ENCODE peak calls at places on chromosome 12, in seven cellular contexts. G is HL-60, L is GM06990, M is brain microvascular endothelial cell, I is mesenchymal stem cell, X is K562, Z is H7. D is an unnamed sample. For H3K27me3, the result is how much of the 10 kb centered on the place peaks cover.

GRCh38 chr12:95177201-95177768 is 40.0 kb downstream of the FGD6 start:
- DNase-seq in G (no peak), L (no peak), M (no peak), I (no peak), X (no peak), Z (no peak), D (no peak)

GRCh38 chr12:1592444-1593231 is 1.7 kb downstream of the FBXL14 start:
- DNase-seq in G (peak), L (peak), M (peak), I (peak), X (peak), Z (peak), D (peak)

GRCh38 chr12:24045816-24046257 is 96.4 kb upstream of the SOX5 start:
- DNase-seq in G (no peak), L (no peak), M (peak), I (peak), X (no peak), Z (no peak), D (peak)

GRCh38 chr12:9049520-9050133 is 60.3 kb downstream of the KLRG1 start:
- DNase-seq in G (peak), L (no peak), M (peak), I (peak), X (peak), Z (peak), D (peak)

GRCh38 chr12:69906411-69907216 is 81.6 kb downstream of the MYRFL start:
- DNase-seq in G (no peak), L (peak), M (no peak), I (no peak), X (no peak), Z (no peak), D (no peak)

GRCh38 chr12:49017764-49018281 is 753 bp downstream of the PRKAG1 start:
- DNase-seq in G (peak), L (no peak), M (peak), I (peak), X (peak), Z (no peak), D (peak)

GRCh38 chr12:90905691-90906370 is 49.1 kb downstream of the CCER1 start:
- DNase-seq in G (no peak), L (no peak), M (no peak), I (peak), X (no peak), Z (no peak), D (no peak)

GRCh38 chr12:9244894-9245293 is 36.7 kb upstream of the PZP start:
- DNase-seq in G (no peak), L (peak), M (no peak), I (no peak), X (no peak), Z (no peak), D (no peak)

GRCh38 chr12:19428261-19428660 is 11.0 kb upstream of the AEBP2 start:
- DNase-seq in G (peak), L (no peak), M (no peak), I (no peak), X (no peak), Z (no peak), D (no peak)

GRCh38 chr12:23525450-23526072 is 423.9 kb downstream of the SOX5 start:
- DNase-seq in G (no peak), L (no peak), M (no peak), I (no peak), X (no peak), Z (no peak), D (no peak)

GRCh38 chr12:75623631-75624118 is 112.3 kb upstream of the KRR1 start:
- DNase-seq in G (no peak), L (no peak), M (peak), I (peak), X (no peak), Z (peak), D (peak)

GRCh38 chr12:95185834-95186233 is 31.4 kb downstream of the FGD6 start:
- DNase-seq in G (no peak), L (no peak), M (no peak), I (no peak), X (no peak), Z (no peak), D (no peak)

GRCh38 chr12:59874781-59875180 is 279.0 kb downstream of the SLC16A7 start:
- DNase-seq in G (no peak), L (no peak), M (no peak), I (no peak), X (no peak), Z (peak), D (no peak)

GRCh38 chr12:116919247-116919671 is 8.5 kb downstream of the FBXW8 start:
- DNase-seq in G (peak), L (no peak), M (no peak), I (no peak), X (peak), Z (no peak), D (no peak)

GRCh38 chr12:122094735-122095561 is 16.4 kb downstream of the MLXIP start:
- DNase-seq in G (no peak), L (no peak), M (no peak), I (peak), X (no peak), Z (no peak), D (no peak)

GRCh38 chr12:98156697-98157096 is 358.7 kb upstream of the TMPO start:
- DNase-seq in G (no peak), L (no peak), M (no peak), I (no peak), X (no peak), Z (no peak), D (no peak)

GRCh38 chr12:108241961-108242360 is 97.2 kb downstream of the CMKLR1 start:
- DNase-seq in G (no peak), L (no peak), M (no peak), I (no peak), X (peak), Z (no peak), D (no peak)

GRCh38 chr12:132593071-132593470 is 17.3 kb downstream of the LRCOL1 start:
- DNase-seq in G (no peak), L (no peak), M (no peak), I (no peak), X (no peak), Z (peak), D (no peak)
- H3K27me3 ChIP-seq in G (under half), L (under half), M (under half), I (half or more), X (half or more), Z (under half), D (under half)

GRCh38 chr12:3110579-3110978 is 33.4 kb downstream of the TSPAN9 start:
- DNase-seq in G (no peak), L (no peak), M (no peak), I (no peak), X (no peak), Z (no peak), D (no peak)

GRCh38 chr12:3106564-3106963 is 29.4 kb downstream of the TSPAN9 start:
- DNase-seq in G (no peak), L (no peak), M (no peak), I (no peak), X (no peak), Z (no peak), D (no peak)

GRCh38 chr12:3107071-3107583 is 29.9 kb downstream of the TSPAN9 start:
- DNase-seq in G (no peak), L (no peak), M (peak), I (peak), X (no peak), Z (no peak), D (peak)

GRCh38 chr12:3105690-3106479 is 28.7 kb downstream of the TSPAN9 start:
- DNase-seq in G (no peak), L (no peak), M (no peak), I (no peak), X (no peak), Z (no peak), D (no peak)

GRCh38 chr12:3107954-3108353 is 30.8 kb downstream of the TSPAN9 start:
- DNase-seq in G (no peak), L (no peak), M (no peak), I (peak), X (no peak), Z (no peak), D (no peak)
- H3K27me3 ChIP-seq in G (under half), L (under half), M (under half), I (under half), X (under half), Z (under half), D (under half)

GRCh38 chr12:52316290-52316689 is 4.9 kb downstream of the KRT83 start:
- DNase-seq in G (no peak), L (no peak), M (no peak), I (no peak), X (no peak), Z (no peak), D (no peak)
- H3K27me3 ChIP-seq in G (under half), L (under half), M (under half), I (half or more), X (half or more), Z (under half), D (under half)

DNA sequence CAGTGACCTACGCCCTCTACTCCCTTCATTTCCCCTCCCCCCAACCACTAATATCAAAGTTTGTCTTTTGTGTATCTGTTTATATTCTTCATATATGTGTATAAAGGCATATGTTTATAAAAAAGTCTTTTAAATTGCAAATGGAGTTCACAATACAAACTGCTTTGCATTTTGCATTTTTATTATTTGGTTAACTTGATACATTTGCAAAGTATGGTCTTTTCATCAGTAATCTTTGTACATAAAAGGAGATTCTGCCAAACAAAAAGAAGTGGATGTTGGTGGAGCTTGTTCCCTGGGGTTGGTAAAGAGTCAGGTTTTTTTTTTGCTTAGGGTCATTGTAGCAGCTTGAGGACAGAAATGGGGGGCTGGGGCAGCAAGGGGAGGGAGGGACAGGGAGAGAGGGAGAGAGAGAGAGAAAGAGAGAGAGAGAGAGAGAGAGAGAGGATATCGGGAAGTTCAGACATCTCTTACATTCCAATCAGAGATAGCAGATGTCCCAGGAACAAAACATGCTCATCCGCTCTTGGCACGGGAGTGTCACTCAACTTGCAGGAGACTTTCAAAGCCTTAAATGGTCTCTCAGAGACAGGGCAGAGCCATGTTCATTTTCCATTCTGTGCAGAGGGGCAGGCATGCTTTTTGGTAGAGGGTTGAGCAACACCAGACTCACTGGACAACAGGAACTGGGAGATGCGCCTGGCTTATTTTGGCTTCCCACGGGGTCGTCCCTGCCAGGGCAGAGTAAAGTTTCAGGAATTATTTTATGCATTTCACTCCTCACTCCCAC is 44.8 kb upstream of the TBX5 start:
- DNase-seq in G (no peak), L (no peak), M (no peak), I (no peak), X (no peak), Z (no peak), D (no peak)
- H3K27me3 ChIP-seq in G (under half), L (under half), M (under half), I (half or more), X (under half), Z (half or more), D (under half)

GRCh38 chr12:13780453-13780852 is 200.9 kb downstream of the GRIN2B start:
- DNase-seq in G (no peak), L (no peak), M (no peak), I (no peak), X (no peak), Z (no peak), D (no peak)
- H3K27me3 ChIP-seq in G (under half), L (under half), M (under half), I (under half), X (under half), Z (under half), D (under half)

GRCh38 chr12:63154560-63154959 is 3.6 kb upstream of the AVPR1A start:
- DNase-seq in G (no peak), L (no peak), M (no peak), I (no peak), X (no peak), Z (no peak), D (no peak)

GRCh38 chr12:63151061-63151897 is at the start of gene AVPR1A:
- DNase-seq in G (no peak), L (peak), M (no peak), I (peak), X (no peak), Z (peak), D (no peak)

GRCh38 chr12:63150255-63151060 is 543 bp downstream of the AVPR1A start:
- DNase-seq in G (no peak), L (peak), M (no peak), I (peak), X (no peak), Z (peak), D (no peak)

GRCh38 chr12:63149884-63150254 is 1.1 kb downstream of the AVPR1A start:
- DNase-seq in G (no peak), L (peak), M (no peak), I (no peak), X (no peak), Z (no peak), D (no peak)

DNA sequence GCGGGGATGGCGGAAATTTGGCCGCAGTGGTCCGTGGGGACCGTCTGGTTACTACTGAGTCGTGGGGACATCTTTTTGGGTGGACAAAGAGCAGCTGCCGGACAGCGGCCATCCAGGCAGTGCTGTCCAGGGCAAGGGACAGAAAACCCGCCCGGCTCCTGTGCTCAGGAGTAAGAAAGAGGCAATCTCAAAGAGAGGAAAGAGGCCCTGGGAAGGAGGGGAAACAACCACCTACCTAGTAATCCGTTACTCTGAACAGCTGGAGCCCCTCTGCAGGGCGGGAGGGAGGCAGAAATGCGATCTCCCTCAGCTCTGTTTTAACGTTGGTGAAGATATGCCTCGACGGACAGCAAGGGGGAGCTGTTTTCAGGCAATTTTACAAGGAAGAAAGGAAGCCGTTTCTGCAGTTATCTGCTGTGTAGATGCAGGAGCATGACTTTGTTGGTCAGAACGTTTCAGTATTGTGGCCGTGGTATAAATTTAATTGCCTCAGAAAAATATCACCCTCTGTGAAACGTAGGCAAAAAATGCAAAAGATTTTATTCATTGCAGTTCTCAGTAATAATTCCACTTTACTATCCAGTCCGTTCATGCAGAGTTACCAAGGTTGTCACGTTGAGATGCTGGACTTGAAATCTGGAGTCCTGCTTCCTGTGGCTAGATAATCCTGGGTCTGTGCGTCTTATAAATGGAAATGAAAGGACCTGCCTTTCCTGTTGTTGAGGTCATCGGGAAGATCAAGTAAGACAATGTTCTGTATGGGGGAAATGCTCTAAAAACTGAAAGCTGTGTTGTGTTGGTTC is 1.1 kb upstream of the AVPR1A start:
- DNase-seq in G (peak), L (peak), M (peak), I (peak), X (peak), Z (peak), D (peak)
- H3K27me3 ChIP-seq in G (under half), L (under half), M (under half), I (half or more), X (under half), Z (under half), D (under half)

GRCh38 chr12:129903092-129903945 is 506 bp downstream of the TMEM132D start:
- DNase-seq in G (no peak), L (no peak), M (no peak), I (no peak), X (no peak), Z (peak), D (no peak)
- H3K27me3 ChIP-seq in G (under half), L (under half), M (under half), I (under half), X (under half), Z (under half), D (under half)